ENCODE peak calls at places on chromosomes 1 and 21, in nine cellular contexts. P, A, W, H, O, G, Z, Y and L are unnamed samples.

GRCh38 chr1:54280652-54281051 is 80.7 kb downstream of the MRPL37 start:
- DNase-seq in P (no peak), A (no peak), W (no peak), H (no peak), O (no peak), G (no peak), Z (no peak), Y (no peak), L (no peak)

GRCh38 chr1:151618470-151618869 is 6.6 kb downstream of the SNX27 start:
- DNase-seq in P (no peak), A (no peak), W (no peak), H (no peak), O (no peak), G (no peak), Z (no peak), Y (no peak), L (no peak)

GRCh38 chr1:28354121-28354520 is 15.4 kb upstream of the PHACTR4 start:
- DNase-seq in P (no peak), A (peak), W (peak), H (no peak), O (no peak), G (no peak), Z (peak), Y (peak), L (no peak)

GRCh38 chr1:151915066-151915686 is 5.9 kb upstream of the THEM4 start:
- DNase-seq in P (no peak), A (no peak), W (no peak), H (no peak), O (no peak), G (no peak), Z (no peak), Y (no peak), L (no peak)

GRCh38 chr1:22949807-22950462 is 22.7 kb downstream of the LACTBL1 start:
- DNase-seq in P (no peak), A (no peak), W (no peak), H (no peak), O (no peak), G (no peak), Z (peak), Y (no peak), L (no peak)

GRCh38 chr1:221911714-221912113 is 169.8 kb upstream of the DUSP10 start:
- DNase-seq in P (no peak), A (no peak), W (no peak), H (no peak), O (no peak), G (no peak), Z (no peak), Y (no peak), L (no peak)

GRCh38 chr1:11617314-11617713 is 36.9 kb downstream of the FBXO2 start:
- DNase-seq in P (no peak), A (no peak), W (no peak), H (no peak), O (peak), G (no peak), Z (no peak), Y (peak), L (peak)

GRCh38 chr1:210129759-210130158 is 102.8 kb upstream of the SERTAD4 start:
- DNase-seq in P (no peak), A (no peak), W (no peak), H (no peak), O (no peak), G (no peak), Z (peak), Y (no peak), L (no peak)

GRCh38 chr1:182845379-182845778 is 6.2 kb downstream of the DHX9 start:
- DNase-seq in P (no peak), A (no peak), W (no peak), H (no peak), O (no peak), G (no peak), Z (no peak), Y (no peak), L (no peak)

GRCh38 chr1:20262810-20263534 is 27.7 kb upstream of the VWA5B1 start:
- DNase-seq in P (no peak), A (no peak), W (no peak), H (no peak), O (no peak), G (no peak), Z (no peak), Y (no peak), L (no peak)

GRCh38 chr1:46278807-46279206 is 24.6 kb downstream of the LRRC41 start:
- DNase-seq in P (no peak), A (no peak), W (peak), H (no peak), O (peak), G (no peak), Z (no peak), Y (peak), L (peak)

GRCh38 chr1:100767176-100767876 is 47.8 kb downstream of the VCAM1 start:
- DNase-seq in P (no peak), A (no peak), W (peak), H (no peak), O (no peak), G (no peak), Z (no peak), Y (peak), L (no peak)

GRCh38 chr1:8284167-8284566 is 33.7 kb upstream of the SLC45A1 start:
- DNase-seq in P (no peak), A (no peak), W (peak), H (no peak), O (no peak), G (no peak), Z (peak), Y (peak), L (no peak)

GRCh38 chr21:29077651-29078090 is 4.2 kb upstream of the CCT8 start:
- DNase-seq in P (no peak), A (no peak), W (peak), H (no peak), O (no peak), G (no peak), Z (no peak), Y (peak), L (peak)

GRCh38 chr1:174191255-174191906 is 32.1 kb downstream of the RABGAP1L start:
- DNase-seq in P (no peak), A (peak), W (peak), H (no peak), O (no peak), G (no peak), Z (peak), Y (peak), L (no peak)

GRCh38 chr21:42258150-42258884 is 39.4 kb downstream of the ABCG1 start:
- DNase-seq in P (peak), A (peak), W (peak), H (no peak), O (peak), G (peak), Z (peak), Y (peak), L (peak)

GRCh38 chr1:54499097-54500029 is 48.7 kb upstream of the ACOT11 start:
- DNase-seq in P (peak), A (no peak), W (peak), H (no peak), O (peak), G (peak), Z (peak), Y (peak), L (peak)

GRCh38 chr1:59215766-59216291 is 81.1 kb upstream of the FGGY start:
- DNase-seq in P (no peak), A (no peak), W (no peak), H (no peak), O (no peak), G (no peak), Z (no peak), Y (peak), L (no peak)